ENCODE peak calls at places on chromosome 20, in nine cellular contexts. T is ACHN; Z is anterior cingulate cortex; V is non-pigmented ciliary epithelial cell; W is GM12891; G is epithelial cell of esophagus; I is GM03348; O is activated T-cell treated with anti-CD3 and anti-CD28 coated beads, Interleukin-2, amount 50 U/mL, for 72 hours; E is stimulated activated CD4-positive, alpha-beta T cell treated with anti-CD3 and anti-CD28 coated beads, TNF-alpha, amount 100 ng/mL, for 1 hour. B is an unnamed sample.

GRCh38 chr20:1894951-1895673 is at the start of gene SIRPA:
- DNase-seq in G (peak), E (no peak), O (peak), W (peak), T (peak), V (no peak), Z (peak), I (peak), B (no peak)

GRCh38 chr20:33262658-33263065 is 20.4 kb upstream of the BPIFB1 start:
- DNase-seq in T (peak), G (peak), I (peak), Z (peak), O (peak), V (peak), E (no peak), W (no peak), B (no peak)

GRCh38 chr20:51871943-51872342 is 69.6 kb upstream of the SALL4 start:
- DNase-seq in I (no peak), O (no peak), T (no peak), G (no peak), W (no peak), Z (no peak), E (no peak), V (no peak), B (no peak)

GRCh38 chr20:59322813-59323469 is 22.5 kb downstream of the EDN3 start:
- DNase-seq in G (no peak), O (no peak), T (no peak), Z (peak), E (no peak), I (peak), W (no peak), V (no peak), B (no peak)

GRCh38 chr20:47175501-47175900 is 181.0 kb downstream of the ZMYND8 start:
- DNase-seq in V (no peak), T (no peak), I (no peak), Z (no peak), E (no peak), W (no peak), G (no peak), O (no peak), B (no peak)

GRCh38 chr20:59184880-59185447 is 21.3 kb downstream of the ZNF831 start:
- DNase-seq in E (no peak), O (no peak), W (no peak), G (no peak), Z (no peak), I (no peak), V (no peak), T (no peak), B (no peak)

GRCh38 chr20:49896204-49896603 is 19.1 kb downstream of the SPATA2 start:
- DNase-seq in W (no peak), G (no peak), Z (no peak), O (no peak), I (no peak), T (no peak), V (no peak), E (no peak), B (no peak)

GRCh38 chr20:57622201-57622570 is 2.0 kb upstream of the ZBP1 start:
- DNase-seq in G (peak), O (no peak), W (no peak), Z (no peak), T (no peak), V (no peak), E (no peak), I (no peak), B (no peak)

GRCh38 chr20:61048292-61048691 is 203.8 kb upstream of the CDH4 start:
- DNase-seq in V (no peak), I (no peak), T (no peak), E (no peak), W (no peak), O (no peak), G (no peak), Z (no peak), B (no peak)

GRCh38 chr20:19027971-19028370 is 184.5 kb upstream of the SLC24A3 start:
- DNase-seq in Z (no peak), V (no peak), T (no peak), O (no peak), G (no peak), I (no peak), W (no peak), E (no peak), B (no peak)

GRCh38 chr20:33927703-33928102 is 66.0 kb upstream of the RALY start:
- DNase-seq in G (no peak), W (no peak), Z (no peak), I (no peak), O (no peak), E (no peak), T (no peak), V (no peak), B (no peak)

GRCh38 chr20:61516398-61517208 is 264.5 kb downstream of the CDH4 start:
- DNase-seq in I (peak), O (no peak), G (no peak), V (no peak), T (no peak), Z (no peak), E (no peak), W (no peak), B (no peak)